ENCODE peak calls at places on chromosomes 6 and 20, in four cellular contexts. One of them, this sample, is unnamed.

GRCh38 chr6:25329156-25329555 is 50.0 kb downstream of the CARMIL1 start:
- DNase-seq in fibroblast of the aortic adventitia: no peak
- DNase-seq in GM10248: no peak
- DNase-seq in nephron progenitor cell: no peak
- DNase-seq in this sample: no peak

GRCh38 chr6:72863106-72863505 is 241.2 kb downstream of the KCNQ5 start:
- DNase-seq in fibroblast of the aortic adventitia: no peak
- DNase-seq in nephron progenitor cell: no peak
- DNase-seq in GM10248: no peak
- DNase-seq in this sample: no peak

GRCh38 chr20:17827759-17828559 is 128.2 kb downstream of the BANF2 start:
- DNase-seq in GM10248: no peak
- DNase-seq in fibroblast of the aortic adventitia: no peak
- DNase-seq in nephron progenitor cell: no peak
- DNase-seq in this sample: no peak

GRCh38 chr6:34182751-34183531 is 37.1 kb upstream of the GRM4 start:
- DNase-seq in nephron progenitor cell: no peak
- DNase-seq in fibroblast of the aortic adventitia: no peak
- DNase-seq in GM10248: peak; percentile 68
- DNase-seq in this sample: no peak

GRCh38 chr6:43622541-43622940 is 6.5 kb downstream of the GTPBP2 start:
- DNase-seq in GM10248: no peak
- DNase-seq in nephron progenitor cell: no peak
- DNase-seq in fibroblast of the aortic adventitia: no peak
- DNase-seq in this sample: no peak

GRCh38 chr6:118207947-118208346 is 300.9 kb downstream of the SLC35F1 start:
- DNase-seq in nephron progenitor cell: no peak
- DNase-seq in fibroblast of the aortic adventitia: no peak
- DNase-seq in GM10248: no peak
- DNase-seq in this sample: no peak

GRCh38 chr6:30685977-30686907 is at the start of gene PPP1R18:
- DNase-seq in nephron progenitor cell: peak; percentile 66
- DNase-seq in GM10248: peak; percentile 76
- DNase-seq in fibroblast of the aortic adventitia: peak; percentile 64
- DNase-seq in this sample: peak; percentile 66

GRCh38 chr6:165744515-165745228 is 81.6 kb upstream of the PDE10A start:
- DNase-seq in nephron progenitor cell: no peak
- DNase-seq in fibroblast of the aortic adventitia: peak; percentile 83
- DNase-seq in GM10248: no peak
- DNase-seq in this sample: no peak

GRCh38 chr6:3750324-3751018 is 1.0 kb downstream of the PXDC1 start:
- DNase-seq in nephron progenitor cell: peak; percentile 58
- DNase-seq in GM10248: no peak
- DNase-seq in fibroblast of the aortic adventitia: peak; percentile 78
- DNase-seq in this sample: peak; percentile 47

GRCh38 chr6:163579880-163580295 is 165.4 kb downstream of the QKI start:
- DNase-seq in GM10248: no peak
- DNase-seq in nephron progenitor cell: no peak
- DNase-seq in fibroblast of the aortic adventitia: peak; percentile 13
- DNase-seq in this sample: no peak
- TF ChIP-seq CTCF in GM10248: no peak
- TF ChIP-seq CTCF in nephron progenitor cell: no peak
- TF ChIP-seq CTCF in fibroblast of the aortic adventitia: no peak
- TF ChIP-seq CTCF in this sample: no peak

GRCh38 chr6:14810021-14810420 is 435.8 kb upstream of the JARID2 start:
- DNase-seq in GM10248: no peak
- DNase-seq in fibroblast of the aortic adventitia: no peak
- DNase-seq in nephron progenitor cell: no peak
- DNase-seq in this sample: no peak

GRCh38 chr6:14811760-14812428 is 434.0 kb upstream of the JARID2 start:
- DNase-seq in nephron progenitor cell: no peak
- DNase-seq in GM10248: no peak
- DNase-seq in fibroblast of the aortic adventitia: peak; percentile 92
- DNase-seq in this sample: no peak

GRCh38 chr6:14816106-14816864 is 429.6 kb upstream of the JARID2 start:
- DNase-seq in nephron progenitor cell: no peak
- DNase-seq in GM10248: no peak
- DNase-seq in fibroblast of the aortic adventitia: no peak
- DNase-seq in this sample: no peak

GRCh38 chr6:14817068-14817467 is 428.8 kb upstream of the JARID2 start:
- DNase-seq in GM10248: no peak
- DNase-seq in fibroblast of the aortic adventitia: no peak
- DNase-seq in nephron progenitor cell: no peak
- DNase-seq in this sample: no peak

GRCh38 chr6:14814016-14814415 is 431.9 kb upstream of the JARID2 start:
- DNase-seq in fibroblast of the aortic adventitia: no peak
- DNase-seq in nephron progenitor cell: no peak
- DNase-seq in GM10248: no peak
- DNase-seq in this sample: no peak
- TF ChIP-seq CTCF in fibroblast of the aortic adventitia: no peak
- TF ChIP-seq CTCF in nephron progenitor cell: no peak
- TF ChIP-seq CTCF in GM10248: no peak
- TF ChIP-seq CTCF in this sample: no peak

GRCh38 chr6:109297719-109298118 is 84.5 kb downstream of the CD164 start:
- DNase-seq in GM10248: no peak
- DNase-seq in fibroblast of the aortic adventitia: no peak
- DNase-seq in nephron progenitor cell: no peak
- DNase-seq in this sample: no peak

GRCh38 chr6:109300874-109301273 is 81.4 kb downstream of the CD164 start:
- DNase-seq in nephron progenitor cell: no peak
- DNase-seq in GM10248: no peak
- DNase-seq in fibroblast of the aortic adventitia: no peak
- DNase-seq in this sample: no peak

GRCh38 chr6:109302176-109302575 is 80.1 kb downstream of the CD164 start:
- DNase-seq in fibroblast of the aortic adventitia: no peak
- DNase-seq in nephron progenitor cell: no peak
- DNase-seq in GM10248: no peak
- DNase-seq in this sample: no peak

GRCh38 chr6:109298605-109299004 is 83.7 kb downstream of the CD164 start:
- DNase-seq in GM10248: no peak
- DNase-seq in fibroblast of the aortic adventitia: no peak
- DNase-seq in nephron progenitor cell: no peak
- DNase-seq in this sample: no peak

DNA sequence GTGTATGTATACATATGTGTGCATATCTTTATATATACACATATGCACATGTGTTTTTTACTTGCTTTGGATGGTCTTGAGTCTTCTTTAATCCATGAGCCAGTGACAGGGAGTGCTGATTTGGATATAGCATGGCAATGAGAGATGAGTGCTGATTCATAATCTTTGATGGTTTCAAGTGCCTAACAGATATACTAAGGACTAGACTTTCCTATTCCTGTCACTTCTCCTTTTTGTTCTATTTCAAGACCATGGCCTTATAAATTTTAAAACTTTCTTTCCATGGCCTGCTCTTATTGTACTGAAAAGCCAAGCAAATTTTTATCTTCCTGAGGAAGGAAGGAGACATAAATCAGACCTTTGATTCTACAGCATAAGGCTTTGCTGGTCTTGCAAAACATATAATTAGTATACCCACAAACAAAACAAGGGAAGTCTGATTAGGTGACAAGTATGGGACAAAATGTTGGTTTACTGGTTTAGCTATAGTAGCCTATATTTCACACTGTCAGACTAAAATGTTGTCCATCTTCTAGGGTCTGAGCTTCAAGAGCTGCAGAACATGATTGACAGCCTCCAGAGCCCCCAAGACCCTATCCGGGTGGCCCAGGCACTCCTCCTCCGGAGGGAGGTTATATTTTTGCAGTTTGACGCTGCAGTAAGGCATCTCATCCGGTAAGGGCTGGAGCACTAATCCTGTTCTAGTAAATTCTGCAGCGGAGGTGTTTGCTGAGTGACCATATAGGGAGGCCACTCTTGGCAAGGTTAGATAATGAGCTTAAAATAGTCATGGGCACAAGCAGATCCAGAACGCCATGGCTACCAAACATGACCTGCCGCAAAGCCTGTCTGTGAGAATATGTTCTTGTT is 82.3 kb downstream of the CD164 start:
- DNase-seq in GM10248: no peak
- DNase-seq in nephron progenitor cell: no peak
- DNase-seq in fibroblast of the aortic adventitia: no peak
- DNase-seq in this sample: no peak
- TF ChIP-seq CTCF in GM10248: no peak
- TF ChIP-seq CTCF in nephron progenitor cell: no peak
- TF ChIP-seq CTCF in fibroblast of the aortic adventitia: no peak
- TF ChIP-seq CTCF in this sample: no peak

GRCh38 chr6:142551145-142551811 is 249.5 kb downstream of the ADGRG6 start:
- DNase-seq in fibroblast of the aortic adventitia: no peak
- DNase-seq in GM10248: no peak
- DNase-seq in nephron progenitor cell: no peak
- DNase-seq in this sample: no peak
- TF ChIP-seq CTCF in fibroblast of the aortic adventitia: no peak
- TF ChIP-seq CTCF in GM10248: no peak
- TF ChIP-seq CTCF in nephron progenitor cell: no peak
- TF ChIP-seq CTCF in this sample: no peak

DNA sequence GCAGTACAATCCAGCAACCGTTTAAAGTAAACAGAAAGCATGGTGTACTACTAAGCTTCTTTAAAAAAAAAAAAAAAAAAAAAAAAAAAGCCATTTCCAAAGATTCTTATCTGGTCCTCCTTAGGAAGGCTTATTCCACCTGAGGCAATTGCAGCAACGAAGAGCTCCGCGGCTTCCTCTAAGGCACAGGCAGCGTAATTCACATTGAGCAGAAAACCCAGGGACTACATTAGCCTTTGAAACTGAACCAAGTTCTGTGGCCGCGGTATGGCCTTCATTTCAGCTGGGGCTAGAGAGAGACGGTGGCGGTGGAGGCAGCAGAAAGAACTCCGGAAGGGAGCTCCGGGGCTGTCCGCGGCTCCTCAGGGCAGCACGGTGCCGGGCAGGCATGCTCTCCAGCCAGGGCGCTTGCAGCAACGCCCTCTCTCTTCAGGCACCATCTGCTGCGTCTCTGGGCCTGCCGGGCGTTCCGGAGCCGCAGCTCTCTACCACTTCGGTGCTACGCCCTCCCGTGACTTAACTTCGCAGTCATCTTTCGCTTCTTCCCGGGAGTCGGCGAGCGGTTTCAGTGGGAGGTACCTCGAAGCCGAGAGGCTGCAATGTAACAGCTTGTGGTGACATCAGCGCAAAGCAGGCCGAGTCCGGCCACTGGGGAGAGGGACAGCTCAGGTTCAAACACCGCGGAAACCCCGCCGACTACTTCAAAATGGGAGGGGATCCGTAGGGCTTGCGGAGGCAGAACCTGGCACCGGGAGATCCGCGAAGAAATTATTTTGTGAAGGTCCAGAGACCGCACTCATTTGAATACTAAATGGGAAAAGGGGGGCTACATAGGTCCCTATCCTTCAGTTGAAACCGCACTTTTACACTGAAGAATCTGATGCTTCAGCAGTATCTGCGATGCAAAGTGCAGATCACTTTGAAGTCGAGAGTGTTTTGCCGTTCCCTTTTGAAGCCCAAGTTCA is 100.0 kb downstream of the DST start:
- DNase-seq in nephron progenitor cell: peak; percentile 86
- DNase-seq in GM10248: peak; percentile 84
- DNase-seq in fibroblast of the aortic adventitia: peak; percentile 96
- DNase-seq in this sample: peak; percentile 78
- TF ChIP-seq CTCF in nephron progenitor cell: no peak
- TF ChIP-seq CTCF in GM10248: peak; percentile 25
- TF ChIP-seq CTCF in fibroblast of the aortic adventitia: peak; percentile 35
- TF ChIP-seq CTCF in this sample: no peak

DNA sequence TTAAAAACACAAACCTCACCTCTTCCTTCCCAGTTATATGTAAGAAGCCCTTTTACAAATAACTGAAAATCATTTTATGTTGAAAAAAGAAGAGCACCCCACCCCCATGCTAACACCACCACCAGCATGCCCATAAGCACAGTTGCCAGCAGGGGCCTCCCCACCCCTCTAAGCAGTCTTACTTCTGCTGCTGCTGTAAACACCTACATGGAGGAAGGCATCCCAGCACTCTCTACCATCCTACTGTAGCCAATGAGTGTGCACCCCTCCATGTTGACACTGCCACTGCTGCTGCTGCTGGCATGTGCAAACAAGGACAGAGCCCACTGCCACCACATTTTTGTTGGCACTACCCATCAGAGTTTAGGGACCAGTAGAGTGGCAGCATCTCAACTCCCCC is 49.6 kb upstream of the PHIP start:
- DNase-seq in GM10248: no peak
- DNase-seq in fibroblast of the aortic adventitia: no peak
- DNase-seq in nephron progenitor cell: no peak
- DNase-seq in this sample: no peak
- TF ChIP-seq CTCF in GM10248: no peak
- TF ChIP-seq CTCF in fibroblast of the aortic adventitia: no peak
- TF ChIP-seq CTCF in nephron progenitor cell: no peak
- TF ChIP-seq CTCF in this sample: no peak

GRCh38 chr20:45096781-45097180 is 4.1 kb downstream of the KCNS1 start:
- DNase-seq in fibroblast of the aortic adventitia: no peak
- DNase-seq in nephron progenitor cell: no peak
- DNase-seq in GM10248: no peak
- DNase-seq in this sample: no peak

GRCh38 chr20:45092898-45093297 is 8.0 kb downstream of the KCNS1 start:
- DNase-seq in fibroblast of the aortic adventitia: no peak
- DNase-seq in GM10248: no peak
- DNase-seq in nephron progenitor cell: no peak
- DNase-seq in this sample: no peak

GRCh38 chr20:45095753-45096371 is 5.1 kb downstream of the KCNS1 start:
- DNase-seq in fibroblast of the aortic adventitia: peak; percentile 80
- DNase-seq in nephron progenitor cell: peak; percentile 60
- DNase-seq in GM10248: peak; percentile 69
- DNase-seq in this sample: peak; percentile 60

GRCh38 chr20:45094864-45095574 is 5.9 kb downstream of the KCNS1 start:
- DNase-seq in fibroblast of the aortic adventitia: no peak
- DNase-seq in GM10248: no peak
- DNase-seq in nephron progenitor cell: no peak
- DNase-seq in this sample: no peak

GRCh38 chr20:45094201-45094600 is 6.7 kb downstream of the KCNS1 start:
- DNase-seq in fibroblast of the aortic adventitia: no peak
- DNase-seq in nephron progenitor cell: no peak
- DNase-seq in GM10248: no peak
- DNase-seq in this sample: no peak
- TF ChIP-seq CTCF in fibroblast of the aortic adventitia: no peak
- TF ChIP-seq CTCF in nephron progenitor cell: no peak
- TF ChIP-seq CTCF in GM10248: no peak
- TF ChIP-seq CTCF in this sample: no peak

DNA sequence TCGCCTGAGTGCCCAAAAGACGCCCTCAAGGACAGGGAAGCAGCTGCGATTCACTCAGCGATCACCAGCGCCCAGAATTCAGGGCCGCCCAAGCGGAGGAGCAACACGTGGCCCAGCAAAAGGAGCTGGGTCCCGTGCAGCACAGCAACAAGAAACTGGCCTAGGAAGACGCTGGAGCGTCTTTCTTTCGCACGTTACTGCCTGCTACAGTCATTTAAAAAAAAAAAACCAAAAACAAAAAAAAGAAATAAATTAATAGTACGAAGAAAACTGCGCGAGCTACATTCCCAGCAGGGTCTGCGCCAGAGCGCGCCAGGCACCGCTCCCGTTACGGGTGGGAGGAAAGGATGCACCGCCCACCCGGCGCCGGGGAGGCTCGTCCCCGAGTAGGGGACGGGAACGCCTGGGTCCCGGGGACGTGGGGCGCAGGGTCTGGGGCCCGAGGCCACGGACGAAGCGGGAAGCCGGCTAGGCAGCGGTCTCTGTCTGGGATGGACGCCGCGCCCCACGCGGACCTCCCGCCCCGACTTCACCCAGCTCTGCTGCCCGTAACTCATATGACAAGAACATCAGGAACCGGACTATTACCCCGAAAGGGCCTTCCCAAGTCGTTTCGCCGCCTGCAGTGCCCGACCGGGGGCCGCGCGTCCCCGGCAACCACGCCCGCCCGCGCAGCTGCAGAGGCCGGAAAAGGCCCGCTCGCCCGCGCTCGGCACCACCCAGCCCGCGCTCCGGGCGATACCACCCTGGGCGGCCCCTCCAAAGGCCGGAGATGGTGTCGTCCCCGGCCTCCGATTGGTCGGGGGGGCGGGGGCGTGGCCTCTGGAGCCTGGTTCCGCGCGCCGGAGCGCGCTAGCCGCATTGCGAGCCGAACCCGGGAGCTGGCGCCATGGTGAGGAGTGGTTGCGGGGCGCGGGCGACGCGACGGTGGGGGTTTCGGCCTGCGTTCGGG is at the start of gene NOP56:
- DNase-seq in nephron progenitor cell: peak; percentile 95
- DNase-seq in fibroblast of the aortic adventitia: peak; percentile 87
- DNase-seq in GM10248: peak; percentile 94
- DNase-seq in this sample: peak; percentile 97
- TF ChIP-seq CTCF in nephron progenitor cell: no peak
- TF ChIP-seq CTCF in fibroblast of the aortic adventitia: no peak
- TF ChIP-seq CTCF in GM10248: no peak
- TF ChIP-seq CTCF in this sample: no peak

This sample was measured in endothelial cell.